ENCODE peak calls at places on chromosome 3, in four cellular contexts. X is transverse colon, F is uterus, J is breast epithelium. A is an unnamed sample.

GRCh38 chr3:52892625-52893311 is 4.6 kb downstream of the STIMATE start:
- DNase-seq in J (no peak), F (no peak), X (no peak), A (no peak)

GRCh38 chr3:116247510-116248077 is 197.7 kb downstream of the LSAMP start:
- DNase-seq in J (no peak), F (no peak), X (no peak), A (no peak)

GRCh38 chr3:188349963-188350332 is 196.0 kb downstream of the LPP start:
- DNase-seq in X (no peak), F (no peak), J (no peak), A (no peak)

GRCh38 chr3:4067893-4068292 is 235.3 kb upstream of the SETMAR start:
- DNase-seq in F (no peak), J (no peak), X (no peak), A (no peak)

GRCh38 chr3:170470063-170471006 is 51.7 kb downstream of the CLDN11 start:
- DNase-seq in J (no peak), F (no peak), X (no peak), A (no peak)

GRCh38 chr3:148727242-148727641 is 29.5 kb downstream of the AGTR1 start:
- DNase-seq in J (peak; percentile 19), F (no peak), X (peak; percentile 18), A (no peak)

GRCh38 chr3:133428552-133428951 is 28.7 kb downstream of the BFSP2 start:
- DNase-seq in F (no peak), X (no peak), J (peak; percentile 32), A (no peak)

GRCh38 chr3:141486735-141487418 is at the start of gene RASA2:
- DNase-seq in F (peak; percentile 80), X (peak; percentile 68), J (peak; percentile 65), A (peak; percentile 70)

GRCh38 chr3:20057612-20058180 is 17.4 kb downstream of the KAT2B start:
- DNase-seq in F (peak; percentile 49), J (no peak), X (no peak), A (no peak)

GRCh38 chr3:138464490-138464860 is 30.1 kb downstream of the ESYT3 start:
- DNase-seq in X (no peak), J (no peak), F (no peak), A (no peak)

GRCh38 chr3:159637895-159638542 is 350.6 kb upstream of the IL12A start:
- DNase-seq in X (no peak), F (no peak), J (no peak), A (no peak)

GRCh38 chr3:135556184-135556583 is 409.3 kb upstream of the PPP2R3A start:
- DNase-seq in J (no peak), X (no peak), F (no peak), A (no peak)

GRCh38 chr3:128435058-128435457 is 31.6 kb downstream of the DNAJB8 start:
- DNase-seq in F (no peak), J (peak; percentile 43), X (no peak), A (no peak)

GRCh38 chr3:97278506-97278905 is 464.1 kb downstream of the EPHA6 start:
- DNase-seq in X (no peak), F (no peak), J (no peak), A (no peak)

GRCh38 chr3:110815008-110815583 is 256.5 kb upstream of the NECTIN3 start:
- DNase-seq in J (no peak), F (no peak), X (no peak), A (peak; percentile 3)

GRCh38 chr3:95333826-95334225 is 1271.0 kb downstream of the NSUN3 start:
- DNase-seq in F (no peak), J (no peak), X (no peak), A (no peak)

GRCh38 chr3:109369510-109369909 is 32.2 kb upstream of the DPPA4 start:
- DNase-seq in F (no peak), J (no peak), X (no peak), A (no peak)

GRCh38 chr3:158770254-158771017 is 31.4 kb upstream of the MFSD1 start:
- DNase-seq in J (no peak), F (no peak), X (no peak), A (peak; percentile 26)

GRCh38 chr3:39910828-39911464 is 101.5 kb downstream of the MYRIP start:
- DNase-seq in J (no peak), F (no peak), X (no peak), A (no peak)

GRCh38 chr3:31541102-31541501 is 8.4 kb downstream of the STT3B start:
- DNase-seq in F (no peak), J (no peak), X (no peak), A (no peak)

GRCh38 chr3:128322030-128323022 is 144.4 kb downstream of the DNAJB8 start:
- DNase-seq in X (peak; percentile 51), J (peak; percentile 7), F (peak; percentile 42), A (peak; percentile 32)

GRCh38 chr3:64266065-64266874 is 41.0 kb upstream of the PRICKLE2 start:
- DNase-seq in X (peak; percentile 16), J (no peak), F (peak; percentile 61), A (peak; percentile 37)

GRCh38 chr3:94293793-94294195 is 230.9 kb downstream of the NSUN3 start:
- DNase-seq in F (no peak), J (no peak), X (no peak), A (no peak)

GRCh38 chr3:133097214-133097613 is 59.0 kb downstream of the TMEM108 start:
- DNase-seq in X (no peak), F (no peak), J (no peak), A (no peak)

GRCh38 chr3:197392961-197393360 is 94.5 kb upstream of the DLG1 start:
- DNase-seq in J (no peak), F (no peak), X (no peak), A (no peak)

GRCh38 chr3:197393711-197394110 is 95.3 kb upstream of the DLG1 start:
- DNase-seq in F (no peak), J (no peak), X (no peak), A (no peak)

GRCh38 chr3:197397812-197398211 is 99.4 kb upstream of the DLG1 start:
- DNase-seq in F (no peak), X (no peak), J (no peak), A (no peak)

GRCh38 chr3:197398301-197398878 is 100.0 kb upstream of the DLG1 start:
- DNase-seq in X (no peak), F (no peak), J (no peak), A (no peak)

DNA sequence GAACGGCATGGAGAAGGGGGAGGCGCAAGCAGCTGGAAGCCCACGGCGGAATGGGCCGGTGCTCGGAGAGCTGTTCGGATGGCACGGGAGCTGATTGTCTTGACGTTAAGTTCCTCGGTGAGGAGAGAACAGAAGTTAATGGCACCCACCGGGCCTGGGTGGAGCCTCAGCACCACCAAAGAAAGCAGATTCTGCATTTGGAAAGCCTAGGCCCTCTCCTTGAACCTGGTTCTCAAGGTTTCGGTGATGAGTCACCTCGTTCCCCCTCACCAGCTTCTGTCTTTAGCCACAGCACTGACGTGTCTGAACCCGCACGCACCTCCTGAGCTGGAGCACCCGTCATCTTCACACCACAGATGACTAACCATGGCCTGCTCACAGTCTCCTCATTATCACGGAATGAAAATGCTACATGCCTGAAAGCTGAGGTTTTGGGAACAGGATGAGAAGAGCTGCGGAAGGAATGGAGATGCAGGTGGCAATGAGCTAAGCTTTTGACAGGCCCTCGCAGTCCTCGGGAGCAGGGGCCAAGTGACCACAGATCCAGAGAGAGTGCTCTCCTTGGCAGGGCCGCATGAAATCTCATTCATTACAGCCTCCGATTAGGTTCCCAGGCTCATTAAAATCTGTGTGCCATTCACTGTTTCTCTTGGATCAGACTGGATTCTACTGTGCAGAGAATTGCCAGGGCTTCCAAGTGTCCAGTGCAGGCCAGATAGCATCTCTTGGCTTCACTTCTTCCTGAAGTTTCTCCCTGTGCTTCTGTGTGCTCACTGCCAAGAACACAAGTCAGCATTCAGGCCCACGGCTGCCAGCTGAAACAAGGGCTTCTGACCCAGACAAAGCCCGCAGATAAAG is 96.3 kb upstream of the DLG1 start:
- DNase-seq in J (peak; percentile 90), F (peak; percentile 61), X (no peak), A (peak; percentile 97)
- TF ChIP-seq POLR2A in J (no peak), F (no peak), X (no peak), A (no peak)

DNA sequence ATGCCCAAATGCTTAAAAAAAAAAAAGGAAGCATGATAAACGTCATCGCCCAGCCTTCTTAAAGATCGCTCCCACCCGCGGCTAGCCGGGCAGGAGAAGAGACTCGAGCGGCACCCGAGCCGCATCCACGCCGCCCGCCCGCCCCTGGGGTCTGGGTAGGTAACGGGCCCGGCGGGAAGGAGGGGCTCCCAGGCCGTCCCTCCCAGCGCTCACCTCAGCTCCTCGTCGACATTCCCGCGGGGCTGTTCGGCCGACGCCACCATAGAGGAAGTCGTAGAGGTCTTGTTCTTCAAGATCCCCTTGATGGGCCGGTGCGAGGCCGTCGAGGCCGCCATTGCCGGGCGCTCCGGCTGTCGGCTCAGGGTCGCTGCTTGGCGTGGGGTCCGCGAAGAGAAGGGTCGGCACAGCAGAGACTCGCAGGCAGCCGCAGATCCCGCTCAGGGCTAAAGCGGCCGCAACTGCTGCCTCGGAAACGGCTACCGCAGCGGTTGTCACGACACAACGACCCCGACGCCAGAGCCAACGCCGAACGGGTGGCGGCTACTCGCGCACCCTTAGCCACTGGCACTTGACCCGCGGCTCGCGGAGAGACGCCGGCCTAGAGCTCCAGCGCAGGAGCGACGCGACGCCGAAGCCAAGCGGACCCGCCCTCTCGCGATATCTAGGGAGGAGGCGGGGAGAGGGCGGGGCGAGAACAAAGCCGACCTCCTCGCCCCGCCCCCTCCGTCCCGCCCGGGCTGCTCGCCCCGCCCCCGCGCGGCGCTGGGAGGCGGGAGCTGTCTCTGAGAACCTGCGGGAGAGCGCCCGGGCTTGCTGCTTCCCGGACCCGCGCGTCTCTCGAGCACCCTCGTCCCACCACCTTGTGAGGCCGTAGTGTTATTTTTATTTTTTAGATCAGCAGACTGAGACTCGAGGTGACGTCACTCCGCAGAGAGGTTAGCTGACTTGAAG is at the start of gene PPP1R2:
- DNase-seq in F (peak; percentile 92), X (peak; percentile 95), J (peak; percentile 88), A (peak; percentile 85)
- TF ChIP-seq POLR2A in F (peak; percentile 98), X (peak; percentile 97), J (peak; percentile 91), A (peak; percentile 98)

DNA sequence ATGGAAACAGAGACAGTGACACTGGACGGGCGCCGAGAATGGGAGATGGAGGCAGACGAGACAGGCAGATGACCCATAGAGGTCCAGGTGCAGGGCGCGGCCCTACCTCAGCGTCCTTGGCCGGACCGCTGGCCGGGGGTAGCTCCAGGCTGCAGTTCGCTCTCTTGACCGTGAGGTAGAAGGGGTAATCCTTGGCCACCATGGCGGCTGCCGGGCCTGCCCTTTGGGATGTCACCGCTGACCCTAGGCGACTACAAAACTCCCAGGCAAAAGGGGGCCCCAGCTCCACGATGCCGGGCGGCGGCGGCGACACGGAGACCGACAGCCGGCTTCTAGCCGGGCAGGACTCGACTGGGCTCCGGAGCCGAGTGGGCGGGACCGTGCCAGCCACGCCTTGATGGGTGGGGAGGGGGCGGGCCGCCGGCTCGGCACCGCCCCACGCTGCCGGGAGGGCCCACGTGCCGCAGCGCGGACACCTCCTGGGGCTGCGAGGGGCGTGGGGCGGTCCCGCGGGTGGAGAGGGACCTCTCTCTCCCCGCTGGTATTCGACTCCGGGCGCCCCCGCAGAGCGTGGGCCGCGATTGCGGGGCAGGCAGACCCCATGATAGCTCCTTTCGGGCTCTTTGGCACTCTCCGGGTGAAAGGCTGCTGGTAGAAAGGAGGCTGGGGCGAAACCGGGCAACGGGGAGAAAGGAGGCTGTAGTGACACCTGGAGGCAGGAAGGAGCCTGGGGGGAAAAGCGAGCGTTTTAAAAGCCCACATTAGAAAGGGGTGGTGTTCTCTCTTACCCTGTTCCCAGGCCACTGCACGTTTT is at the start of gene ARHGEF3:
- DNase-seq in J (peak; percentile 75), X (peak; percentile 88), F (peak; percentile 87), A (peak; percentile 82)
- TF ChIP-seq POLR2A in J (peak; percentile 36), X (peak; percentile 76), F (peak; percentile 85), A (peak; percentile 84)

DNA sequence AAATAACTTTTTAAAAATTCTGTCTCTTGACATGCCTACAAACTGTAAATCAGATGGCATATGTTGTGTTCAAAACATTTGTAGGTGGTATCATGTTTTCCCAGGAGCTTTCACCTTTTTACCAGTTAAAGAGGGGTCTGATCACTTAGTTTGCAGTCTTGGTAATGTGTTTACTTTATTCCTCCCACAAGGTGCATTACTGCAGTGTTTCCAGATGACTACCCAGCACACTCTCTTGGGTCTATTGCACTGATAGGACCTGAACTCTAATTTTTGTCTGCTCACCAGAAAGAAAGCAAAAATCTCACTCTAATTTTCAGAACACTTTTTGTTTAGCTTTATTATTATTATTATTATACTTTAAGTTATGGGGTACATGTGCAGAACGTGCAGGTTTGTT is 734.1 kb downstream of the GBE1 start:
- DNase-seq in F (no peak), J (no peak), X (no peak), A (no peak)
- TF ChIP-seq POLR2A in F (no peak), J (no peak), X (no peak), A (no peak)

A was measured in H54.